ENCODE peak calls at places on chromosomes 3 and 15, in ten cellular contexts. P, R, Q, Z, F, C, O, L, M and Y are unnamed samples.

GRCh38 chr3:23611737-23612295 is 193.9 kb upstream of the UBE2E1 start:
- DNase-seq in Q (peak; percentile 16), R (no peak), M (peak; percentile 77), F (no peak), C (peak; percentile 82), L (no peak), O (no peak), Z (peak; percentile 42), P (no peak), Y (no peak)

GRCh38 chr3:13569641-13570390 is 20.9 kb downstream of the FBLN2 start:
- DNase-seq in L (no peak), Q (no peak), P (peak; percentile 64), O (no peak), C (no peak), Z (no peak), F (no peak), R (no peak), M (no peak), Y (no peak)

GRCh38 chr15:63504979-63505841 is 817 bp downstream of the USP3 start:
- DNase-seq in O (peak; percentile 71), M (peak; percentile 61), C (peak; percentile 67), F (no peak), Z (peak; percentile 84), L (peak; percentile 83), R (no peak), Q (peak; percentile 64), P (peak; percentile 93), Y (no peak)

GRCh38 chr15:33789141-33789540 is 179.2 kb upstream of the CHRM5 start:
- DNase-seq in P (no peak), Q (no peak), F (no peak), Z (no peak), O (peak; percentile 15), L (no peak), M (no peak), C (peak; percentile 75), R (no peak), Y (no peak)

GRCh38 chr15:41557673-41558399 is 1.2 kb upstream of the TYRO3 start:
- DNase-seq in F (peak; percentile 9), M (peak; percentile 66), O (peak; percentile 74), Z (peak; percentile 73), Q (peak; percentile 48), P (peak; percentile 88), R (peak; percentile 53), L (peak; percentile 86), C (peak; percentile 69), Y (peak; percentile 85)

GRCh38 chr3:78116874-78117273 is 1077.0 kb downstream of the ROBO2 start:
- DNase-seq in M (no peak), C (peak; percentile 66), R (no peak), O (no peak), F (no peak), Q (no peak), L (no peak), Z (no peak), P (no peak), Y (no peak)

GRCh38 chr3:49906004-49906860 is 2.6 kb upstream of the MST1R start:
- DNase-seq in P (peak; percentile 82), M (peak; percentile 57), C (peak; percentile 50), F (no peak), Z (peak; percentile 49), O (peak; percentile 49), Q (no peak), L (no peak), R (no peak), Y (peak; percentile 83)

GRCh38 chr3:141115752-141116541 is 64.8 kb downstream of the SPSB4 start:
- DNase-seq in P (no peak), C (peak; percentile 43), O (no peak), Z (no peak), F (no peak), R (no peak), M (no peak), Q (no peak), L (no peak), Y (no peak)

GRCh38 chr3:192835818-192836468 is 81.7 kb downstream of the MB21D2 start:
- DNase-seq in R (no peak), F (no peak), L (no peak), Z (no peak), C (peak; percentile 89), P (no peak), Q (no peak), M (peak; percentile 33), O (no peak), Y (no peak)

GRCh38 chr3:197406266-197406665 is 107.9 kb upstream of the DLG1 start:
- DNase-seq in P (peak; percentile 68), Z (no peak), O (no peak), F (no peak), M (peak; percentile 41), L (no peak), R (no peak), C (peak; percentile 37), Q (no peak), Y (no peak)

GRCh38 chr3:14857506-14857905 is 38.7 kb downstream of the FGD5 start:
- DNase-seq in C (no peak), F (no peak), R (no peak), L (no peak), O (no peak), M (no peak), Q (no peak), Z (no peak), P (no peak), Y (no peak)

GRCh38 chr3:79886204-79886603 is 118.4 kb upstream of the ROBO1 start:
- DNase-seq in C (no peak), F (no peak), M (no peak), Z (no peak), Q (no peak), L (no peak), P (no peak), O (no peak), R (no peak), Y (no peak)

GRCh38 chr3:51845129-51845528 is 16.3 kb upstream of the IQCF2 start:
- DNase-seq in Q (no peak), F (no peak), R (no peak), C (no peak), L (no peak), M (no peak), P (no peak), O (no peak), Z (no peak), Y (no peak)

GRCh38 chr3:157938154-157938774 is 168.0 kb downstream of the SHOX2 start:
- DNase-seq in Q (no peak), O (no peak), M (no peak), C (peak; percentile 29), R (no peak), F (no peak), L (no peak), Z (peak; percentile 3), P (no peak), Y (no peak)

GRCh38 chr3:119570229-119570628 is 9.1 kb upstream of the ADPRH start:
- DNase-seq in F (no peak), O (no peak), M (no peak), Q (no peak), R (no peak), L (peak; percentile 10), Z (peak; percentile 46), C (no peak), P (no peak), Y (peak; percentile 38)

GRCh38 chr3:79551997-79552396 is 215.8 kb downstream of the ROBO1 start:
- DNase-seq in R (no peak), Z (no peak), L (peak; percentile 18), M (no peak), F (no peak), C (no peak), Q (no peak), P (no peak), O (no peak), Y (no peak)

GRCh38 chr3:112628038-112628437 is 12.9 kb downstream of the CCDC80 start:
- DNase-seq in C (no peak), R (no peak), Z (no peak), L (no peak), O (no peak), Q (no peak), M (no peak), F (no peak), P (no peak), Y (no peak)

GRCh38 chr3:41323860-41324259 is 124.6 kb downstream of the CTNNB1 start:
- DNase-seq in O (no peak), Q (no peak), Z (no peak), R (no peak), F (no peak), P (no peak), M (no peak), C (no peak), L (no peak), Y (no peak)

GRCh38 chr15:90774731-90775521 is 57.8 kb downstream of the BLM start:
- DNase-seq in P (no peak), M (no peak), L (no peak), O (no peak), C (peak; percentile 79), Z (no peak), R (no peak), F (peak; percentile 32), Q (no peak), Y (no peak)

GRCh38 chr3:147139341-147139740 is 267.0 kb downstream of the ZIC4 start:
- DNase-seq in Z (no peak), R (no peak), F (no peak), P (no peak), L (no peak), Q (no peak), M (no peak), C (no peak), O (no peak), Y (no peak)
- TF ChIP-seq CTCF in Z (no peak), R (no peak), F (no peak), P (no peak), L (no peak), Q (no peak), M (no peak), C (no peak), O (no peak), Y (no peak)

GRCh38 chr15:70095387-70096214 is 2.1 kb downstream of the TLE3 start:
- DNase-seq in Q (peak; percentile 29), Z (peak; percentile 18), O (peak; percentile 41), C (peak; percentile 17), P (peak; percentile 95), R (peak; percentile 63), F (no peak), L (peak; percentile 65), M (peak; percentile 49), Y (peak; percentile 81)
- TF ChIP-seq CTCF in Q (no peak), Z (no peak), O (peak; percentile 33), C (no peak), P (peak; percentile 48), R (peak; percentile 47), F (no peak), L (peak; percentile 22), M (no peak), Y (no peak)

GRCh38 chr15:25989327-25989726 is 126.2 kb upstream of the ATP10A start:
- DNase-seq in O (no peak), C (no peak), M (no peak), Z (no peak), F (no peak), L (no peak), R (peak; percentile 11), P (no peak), Q (no peak), Y (no peak)
- TF ChIP-seq CTCF in O (no peak), C (no peak), M (no peak), Z (no peak), F (peak; percentile 11), L (no peak), R (no peak), P (no peak), Q (no peak), Y (no peak)

DNA sequence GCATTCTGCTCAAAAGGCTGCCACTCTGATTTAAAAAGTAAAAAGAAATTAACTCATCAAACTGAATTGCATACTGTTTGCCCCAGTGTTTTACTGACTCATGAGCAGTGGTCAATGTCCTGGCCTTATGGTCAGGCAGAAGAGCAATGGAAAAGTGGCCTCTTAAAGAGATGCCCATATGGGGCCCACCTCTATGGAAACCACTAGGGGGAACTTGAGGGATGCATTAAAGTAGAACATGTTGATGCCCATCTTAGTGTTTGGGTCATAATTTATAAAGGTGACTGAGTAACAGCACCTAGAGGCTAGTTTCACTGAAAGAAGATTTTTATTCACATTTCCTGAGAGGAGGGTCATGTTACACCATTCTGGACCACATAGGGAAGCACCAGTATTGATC is 66.5 kb upstream of the RNU6-1 start:
- DNase-seq in R (no peak), M (no peak), Z (no peak), L (no peak), P (no peak), O (no peak), F (no peak), C (peak; percentile 18), Q (no peak), Y (no peak)
- TF ChIP-seq CTCF in R (no peak), M (peak; percentile 49), Z (no peak), L (peak; percentile 34), P (no peak), O (no peak), F (peak; percentile 26), C (peak; percentile 25), Q (no peak), Y (no peak)